ENCODE peak calls at places on chromosomes 3 and 15, in five cellular contexts. One of them, this sample, is unnamed.

GRCh38 chr3:70580021-70580420 is 267.6 kb upstream of the MDFIC2 start:
- DNase-seq in breast epithelium: no peak
- DNase-seq in heart left ventricle: no peak
- DNase-seq in suprapubic skin: no peak
- DNase-seq in IMR-90: peak
- DNase-seq in this sample: no peak

GRCh38 chr15:36926422-36926815 is 173.9 kb downstream of the MEIS2 start:
- DNase-seq in breast epithelium: no peak
- DNase-seq in heart left ventricle: no peak
- DNase-seq in suprapubic skin: no peak
- DNase-seq in IMR-90: no peak
- DNase-seq in this sample: no peak

GRCh38 chr3:117898722-117899121 is 1135.9 kb downstream of the IGSF11 start:
- DNase-seq in breast epithelium: no peak
- DNase-seq in heart left ventricle: no peak
- DNase-seq in suprapubic skin: no peak
- DNase-seq in IMR-90: no peak
- DNase-seq in this sample: no peak

GRCh38 chr3:174541708-174542107 is 317.4 kb upstream of the NAALADL2 start:
- DNase-seq in breast epithelium: no peak
- DNase-seq in heart left ventricle: no peak
- DNase-seq in suprapubic skin: no peak
- DNase-seq in IMR-90: peak
- DNase-seq in this sample: no peak

GRCh38 chr3:194069421-194070219 is 66.3 kb upstream of the HES1 start:
- DNase-seq in breast epithelium: no peak
- DNase-seq in heart left ventricle: no peak
- DNase-seq in suprapubic skin: no peak
- DNase-seq in IMR-90: peak
- DNase-seq in this sample: no peak

GRCh38 chr3:126338796-126339241 is 18.4 kb downstream of the KLF15 start:
- DNase-seq in breast epithelium: no peak
- DNase-seq in heart left ventricle: peak
- DNase-seq in suprapubic skin: peak
- DNase-seq in IMR-90: no peak
- DNase-seq in this sample: no peak

GRCh38 chr3:160279657-160280056 is 54.4 kb downstream of the C3orf80 start:
- DNase-seq in breast epithelium: no peak
- DNase-seq in heart left ventricle: no peak
- DNase-seq in suprapubic skin: no peak
- DNase-seq in IMR-90: no peak
- DNase-seq in this sample: no peak

GRCh38 chr3:61828880-61829279 is 267.5 kb downstream of the PTPRG start:
- DNase-seq in breast epithelium: no peak
- DNase-seq in heart left ventricle: no peak
- DNase-seq in suprapubic skin: no peak
- DNase-seq in IMR-90: no peak
- DNase-seq in this sample: no peak

DNA sequence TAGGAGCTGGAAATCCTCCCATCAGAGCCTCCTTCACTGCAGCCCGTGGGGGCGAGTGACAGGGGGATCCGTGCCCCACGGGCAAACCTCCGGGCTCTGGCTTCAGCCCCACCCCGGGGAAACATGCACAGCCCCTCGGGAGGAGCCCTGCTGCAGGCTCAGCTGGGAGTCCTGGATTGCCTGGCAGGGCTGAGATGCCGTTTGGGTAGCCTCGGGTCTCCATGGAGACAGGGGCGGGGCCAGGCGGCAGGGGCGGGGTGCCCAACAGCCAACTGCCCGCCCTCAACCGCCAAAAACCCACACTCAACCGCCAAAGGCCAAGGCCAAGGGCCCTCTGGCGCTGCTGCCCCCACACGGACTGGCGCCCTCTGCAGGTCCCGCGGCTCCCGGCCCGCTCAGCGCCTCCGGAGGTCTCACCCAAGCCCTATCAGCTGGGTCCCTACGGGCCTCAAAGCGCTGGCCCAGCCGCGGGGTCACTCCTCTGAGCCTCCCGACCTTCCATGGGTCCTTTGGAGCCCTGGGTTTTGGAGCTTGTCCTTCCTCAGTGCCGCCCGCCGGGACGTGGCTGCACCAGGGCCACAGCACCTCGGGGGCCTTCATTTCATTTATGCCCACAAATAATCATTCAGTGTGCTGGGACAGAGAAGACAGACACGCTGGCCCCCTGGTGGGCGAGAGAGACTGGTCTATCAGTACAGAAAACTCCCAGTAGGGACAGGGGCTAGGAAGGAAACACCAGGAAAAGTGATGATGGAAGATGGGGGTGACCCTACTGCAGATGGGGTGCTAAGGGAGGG is 33.5 kb upstream of the ACAD9 start:
- DNase-seq in breast epithelium: peak
- DNase-seq in heart left ventricle: peak
- DNase-seq in suprapubic skin: peak
- DNase-seq in IMR-90: peak
- DNase-seq in this sample: peak
- TF ChIP-seq CTCF in breast epithelium: peak
- TF ChIP-seq CTCF in heart left ventricle: peak
- TF ChIP-seq CTCF in suprapubic skin: peak
- TF ChIP-seq CTCF in IMR-90: peak
- TF ChIP-seq CTCF in this sample: peak

GRCh38 chr3:120174811-120175210 is 80.6 kb upstream of the GSK3B start:
- DNase-seq in breast epithelium: no peak
- DNase-seq in heart left ventricle: no peak
- DNase-seq in suprapubic skin: no peak
- DNase-seq in IMR-90: no peak
- DNase-seq in this sample: no peak

GRCh38 chr3:120180731-120181412 is 86.6 kb upstream of the GSK3B start:
- DNase-seq in breast epithelium: no peak
- DNase-seq in heart left ventricle: no peak
- DNase-seq in suprapubic skin: no peak
- DNase-seq in IMR-90: no peak
- DNase-seq in this sample: no peak

GRCh38 chr3:120177907-120178306 is 83.7 kb upstream of the GSK3B start:
- DNase-seq in breast epithelium: no peak
- DNase-seq in heart left ventricle: no peak
- DNase-seq in suprapubic skin: no peak
- DNase-seq in IMR-90: no peak
- DNase-seq in this sample: no peak

GRCh38 chr3:120173056-120173675 is 78.9 kb upstream of the GSK3B start:
- DNase-seq in breast epithelium: no peak
- DNase-seq in heart left ventricle: no peak
- DNase-seq in suprapubic skin: no peak
- DNase-seq in IMR-90: peak
- DNase-seq in this sample: no peak

GRCh38 chr3:120177151-120177550 is 82.9 kb upstream of the GSK3B start:
- DNase-seq in breast epithelium: peak
- DNase-seq in heart left ventricle: peak
- DNase-seq in suprapubic skin: no peak
- DNase-seq in IMR-90: peak
- DNase-seq in this sample: peak
- TF ChIP-seq CTCF in breast epithelium: no peak
- TF ChIP-seq CTCF in heart left ventricle: no peak
- TF ChIP-seq CTCF in suprapubic skin: no peak
- TF ChIP-seq CTCF in IMR-90: no peak
- TF ChIP-seq CTCF in this sample: peak

GRCh38 chr3:46093327-46093932 is 66.1 kb upstream of the XCR1 start:
- DNase-seq in breast epithelium: no peak
- DNase-seq in heart left ventricle: no peak
- DNase-seq in suprapubic skin: no peak
- DNase-seq in IMR-90: no peak
- DNase-seq in this sample: no peak
- TF ChIP-seq CTCF in breast epithelium: no peak
- TF ChIP-seq CTCF in heart left ventricle: no peak
- TF ChIP-seq CTCF in suprapubic skin: no peak
- TF ChIP-seq CTCF in IMR-90: no peak
- TF ChIP-seq CTCF in this sample: no peak

GRCh38 chr15:89652131-89652530 is 3.1 kb downstream of the KIF7 start:
- DNase-seq in breast epithelium: no peak
- DNase-seq in heart left ventricle: no peak
- DNase-seq in suprapubic skin: peak
- DNase-seq in IMR-90: no peak
- DNase-seq in this sample: no peak
- TF ChIP-seq CTCF in breast epithelium: no peak
- TF ChIP-seq CTCF in heart left ventricle: no peak
- TF ChIP-seq CTCF in suprapubic skin: no peak
- TF ChIP-seq CTCF in IMR-90: no peak
- TF ChIP-seq CTCF in this sample: no peak

DNA sequence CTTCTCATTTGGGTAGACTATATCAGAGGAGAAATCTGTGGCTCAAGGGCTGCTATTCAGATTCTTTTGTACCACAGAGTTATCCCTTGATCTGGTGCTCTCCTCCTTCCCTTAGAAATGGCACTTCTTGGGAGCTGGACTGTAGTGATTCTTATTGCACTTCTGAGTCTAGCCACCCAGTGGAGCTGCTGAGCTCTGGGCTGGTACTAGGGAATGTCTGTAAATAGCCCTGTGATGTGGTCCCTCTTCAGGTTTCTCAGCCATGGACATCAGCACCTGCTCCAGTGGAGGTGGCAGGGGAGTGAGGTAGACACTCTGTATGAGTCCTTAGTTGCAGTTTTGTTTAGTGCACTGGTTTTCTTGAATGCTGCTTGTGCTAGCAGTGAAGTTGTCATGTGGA is 1292.6 kb downstream of the SI start:
- DNase-seq in breast epithelium: no peak
- DNase-seq in heart left ventricle: no peak
- DNase-seq in suprapubic skin: no peak
- DNase-seq in IMR-90: no peak
- DNase-seq in this sample: no peak
- TF ChIP-seq CTCF in breast epithelium: no peak
- TF ChIP-seq CTCF in heart left ventricle: no peak
- TF ChIP-seq CTCF in suprapubic skin: no peak
- TF ChIP-seq CTCF in IMR-90: no peak
- TF ChIP-seq CTCF in this sample: no peak

DNA sequence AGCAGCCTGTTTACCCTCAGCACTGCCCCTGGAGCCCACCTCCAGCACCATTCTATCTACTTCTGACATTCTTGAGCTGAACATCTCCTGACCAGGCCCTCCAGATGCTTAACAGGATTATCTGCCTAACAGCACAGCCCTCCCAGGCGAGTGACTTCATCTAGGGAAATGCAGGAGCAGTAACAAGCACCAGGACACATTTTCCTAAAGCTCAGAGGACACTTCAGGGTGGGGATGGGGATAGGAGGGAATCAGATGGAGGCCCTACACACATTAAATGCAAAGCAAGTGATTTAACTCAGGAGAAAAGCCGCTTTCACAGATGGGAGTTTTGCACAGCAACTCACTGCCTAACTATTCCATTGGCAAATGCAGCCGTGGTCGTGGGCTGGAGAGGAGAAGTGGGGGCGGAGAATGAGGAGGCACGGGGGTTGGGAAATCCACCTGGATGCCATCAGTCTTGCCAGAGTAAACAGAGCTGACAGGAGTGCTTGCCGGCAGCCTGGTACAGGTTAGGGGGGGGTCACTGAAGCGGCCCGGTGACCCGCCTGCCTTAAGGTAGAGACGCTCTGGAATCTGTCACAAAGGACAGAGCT is 21.3 kb upstream of the BNC1 start:
- DNase-seq in breast epithelium: peak
- DNase-seq in heart left ventricle: no peak
- DNase-seq in suprapubic skin: no peak
- DNase-seq in IMR-90: peak
- DNase-seq in this sample: no peak
- TF ChIP-seq CTCF in breast epithelium: no peak
- TF ChIP-seq CTCF in heart left ventricle: no peak
- TF ChIP-seq CTCF in suprapubic skin: no peak
- TF ChIP-seq CTCF in IMR-90: no peak
- TF ChIP-seq CTCF in this sample: no peak

DNA sequence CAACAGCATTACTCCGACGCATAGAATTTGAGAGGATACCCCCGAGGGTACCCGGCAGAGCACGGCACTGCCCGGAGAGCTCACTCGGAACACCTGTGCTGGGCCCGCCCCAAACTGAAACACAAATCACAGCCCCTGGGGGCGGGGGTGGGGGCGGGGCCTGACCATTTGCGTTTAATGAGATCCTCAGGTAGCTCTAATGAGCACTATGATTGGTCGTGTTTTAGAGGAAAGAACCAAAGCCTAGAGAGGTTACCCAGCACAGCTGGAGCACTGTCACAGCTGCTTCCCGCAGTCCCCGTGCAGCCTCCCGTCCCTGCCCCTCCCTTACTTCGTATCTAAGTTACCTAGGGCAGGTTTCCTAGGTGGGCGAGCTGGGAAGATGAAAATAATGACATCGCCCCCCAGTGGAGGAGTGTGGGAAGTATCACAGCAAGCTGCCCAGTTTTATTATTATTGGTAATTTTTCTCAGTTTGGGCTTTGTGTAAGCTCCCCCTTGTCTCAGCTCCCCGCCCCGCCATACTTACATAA is 187.1 kb downstream of the PDE8A start:
- DNase-seq in breast epithelium: peak
- DNase-seq in heart left ventricle: no peak
- DNase-seq in suprapubic skin: no peak
- DNase-seq in IMR-90: peak
- DNase-seq in this sample: no peak
- TF ChIP-seq CTCF in breast epithelium: peak
- TF ChIP-seq CTCF in heart left ventricle: peak
- TF ChIP-seq CTCF in suprapubic skin: no peak
- TF ChIP-seq CTCF in IMR-90: peak
- TF ChIP-seq CTCF in this sample: peak